ENCODE peak calls at places on chromosomes 2 and 18, in seven cellular contexts. W is WERI-Rb-1, O is astrocyte, A is K562, R is AG04450, F is aorta, J is ovary. G is an unnamed sample.

GRCh38 chr2:182915369-182916326 is 49.2 kb upstream of the FRZB start:
- DNase-seq in W (no peak), O (peak; percentile 92), A (no peak), R (peak; percentile 59), F (no peak), J (no peak), G (no peak)

GRCh38 chr2:237279012-237279768 is 134.8 kb downstream of the COL6A3 start:
- DNase-seq in W (no peak), O (no peak), A (no peak), R (no peak), F (no peak), J (peak; percentile 20), G (peak; percentile 22)

GRCh38 chr2:44655401-44655864 is 286.1 kb upstream of the SIX3 start:
- DNase-seq in W (no peak), O (no peak), A (no peak), R (no peak), F (no peak), J (no peak), G (peak; percentile 77)

GRCh38 chr2:216352653-216353270 is 19.5 kb downstream of the MARCHF4 start:
- DNase-seq in W (no peak), O (peak; percentile 51), A (no peak), R (no peak), F (no peak), J (no peak), G (no peak)

GRCh38 chr2:127829845-127830246 is 18.9 kb upstream of the WDR33 start:
- DNase-seq in W (no peak), O (peak; percentile 49), A (peak; percentile 31), R (no peak), F (no peak), J (no peak), G (no peak)

GRCh38 chr2:229852565-229852964 is 69.2 kb downstream of the TRIP12 start:
- DNase-seq in W (no peak), O (peak; percentile 67), A (no peak), R (peak; percentile 36), F (peak; percentile 59), J (no peak), G (no peak)

GRCh38 chr2:219718066-219718465 is 90.6 kb downstream of the SLC4A3 start:
- DNase-seq in W (no peak), O (no peak), A (no peak), R (no peak), F (no peak), J (no peak), G (no peak)

GRCh38 chr2:20619624-20620024 is 31.3 kb downstream of the HS1BP3 start:
- DNase-seq in W (peak; percentile 9), O (no peak), A (no peak), R (no peak), F (peak; percentile 50), J (peak; percentile 39), G (no peak)

DNA sequence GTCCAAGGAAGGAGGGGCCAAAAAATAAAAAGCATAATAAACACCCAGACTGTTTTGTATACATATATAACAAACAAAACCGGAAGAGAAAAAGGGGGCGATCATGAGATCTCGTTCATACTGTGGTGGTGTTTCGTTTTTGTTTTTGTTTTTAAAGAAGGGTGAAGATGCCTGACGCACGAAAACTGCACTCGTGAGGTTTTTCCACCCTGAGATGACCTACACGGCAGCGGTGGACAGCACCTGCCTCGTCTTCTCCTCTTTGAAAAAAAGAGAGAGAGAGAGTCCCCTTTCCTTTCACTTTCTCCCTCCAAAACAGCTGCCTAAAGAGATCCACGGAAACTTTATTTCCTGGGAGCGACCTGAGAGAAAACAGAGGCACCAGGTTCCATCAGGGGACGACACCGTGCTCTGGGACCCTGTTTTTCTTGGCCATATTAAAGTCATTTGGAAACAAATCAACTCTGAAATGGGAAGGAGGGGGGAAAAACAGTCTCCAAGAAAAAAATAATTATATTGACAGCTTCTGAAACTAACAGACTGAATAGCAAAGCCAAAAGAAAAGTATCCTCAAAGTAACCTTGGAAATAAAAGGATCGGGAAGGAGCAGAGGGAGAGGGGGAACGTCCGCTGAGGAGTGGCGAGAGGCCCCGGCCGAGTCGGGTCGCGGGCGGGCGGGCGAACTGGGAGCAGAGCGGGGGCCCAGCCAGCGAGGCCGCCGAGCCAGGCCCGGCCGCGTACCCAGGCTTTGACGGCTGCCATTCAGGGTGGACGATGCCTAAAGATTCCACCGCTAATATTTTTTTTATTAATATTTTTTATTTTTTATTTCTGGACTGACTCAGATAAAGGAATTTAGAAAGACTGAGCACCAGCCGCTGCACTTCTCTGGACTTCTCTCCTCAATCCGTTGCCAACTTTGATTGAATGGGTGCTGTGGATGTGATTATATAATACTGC is 3.6 kb downstream of the POU3F3 start:
- DNase-seq in W (no peak), O (no peak), A (no peak), R (no peak), F (no peak), J (no peak), G (no peak)
- H3K27me3 ChIP-seq in W (peaks cover 77% of the 10 kb centered on the region), O (peaks cover 26% of the 10 kb centered on the region), A (peaks cover 11% of the 10 kb centered on the region), R (peaks cover 63% of the 10 kb centered on the region), F (no peaks in the 10 kb centered on the region), J (no peaks in the 10 kb centered on the region), G (peaks cover 74% of the 10 kb centered on the region)

GRCh38 chr2:74149249-74149530 is 1.5 kb upstream of the BOLA3 start:
- DNase-seq in W (no peak), O (no peak), A (no peak), R (no peak), F (no peak), J (no peak), G (no peak)
- H3K4me3 ChIP-seq in W (no peak overlapping the region), O (no peak overlapping the region), A (peak overlapping the region; percentile 64), R (no peak overlapping the region), F (no peak overlapping the region), J (no peak overlapping the region), G (peak overlapping the region; percentile 84)

GRCh38 chr2:26617259-26618083 is 23.7 kb downstream of the CIB4 start:
- DNase-seq in W (peak; percentile 98), O (no peak), A (no peak), R (no peak), F (no peak), J (no peak), G (no peak)

GRCh38 chr2:26619096-26619495 is 22.1 kb downstream of the CIB4 start:
- DNase-seq in W (no peak), O (no peak), A (no peak), R (no peak), F (no peak), J (no peak), G (no peak)

GRCh38 chr2:26619649-26620605 is 21.2 kb downstream of the CIB4 start:
- DNase-seq in W (no peak), O (no peak), A (no peak), R (no peak), F (no peak), J (no peak), G (no peak)

GRCh38 chr2:26616864-26617135 is 24.4 kb downstream of the CIB4 start:
- DNase-seq in W (peak; percentile 73), O (no peak), A (no peak), R (no peak), F (no peak), J (no peak), G (no peak)

DNA sequence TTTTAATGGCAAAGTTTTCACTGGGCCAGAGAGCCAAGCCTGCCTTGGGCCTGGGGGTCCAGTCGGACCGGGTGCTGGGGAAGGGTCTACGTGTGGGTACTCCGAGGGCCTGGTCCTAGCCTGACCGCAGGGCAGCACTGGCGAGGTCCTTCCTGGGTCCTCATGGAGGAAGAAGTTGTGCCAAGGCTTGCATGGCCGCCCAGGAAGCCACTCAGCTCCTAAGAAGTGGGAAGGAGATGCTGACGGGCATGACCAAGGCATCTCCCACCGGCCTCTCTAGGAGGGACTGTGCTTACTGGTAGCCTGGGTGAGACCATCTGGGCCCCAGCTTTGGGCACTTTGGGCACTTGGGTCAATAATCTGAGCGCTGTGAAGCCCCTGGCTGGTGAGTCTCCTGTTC is 22.6 kb downstream of the CIB4 start:
- DNase-seq in W (no peak), O (no peak), A (no peak), R (no peak), F (no peak), J (no peak), G (no peak)
- H3K27me3 ChIP-seq in W (no peaks in the 10 kb centered on the region), O (peaks cover 27% of the 10 kb centered on the region), A (peaks cover 71% of the 10 kb centered on the region), R (peaks cover 70% of the 10 kb centered on the region), F (no peaks in the 10 kb centered on the region), J (no peaks in the 10 kb centered on the region), G (no peaks in the 10 kb centered on the region)

GRCh38 chr18:73199151-73199550 is 331.4 kb upstream of the NETO1 start:
- DNase-seq in W (no peak), O (peak; percentile 35), A (no peak), R (peak; percentile 11), F (no peak), J (no peak), G (no peak)

GRCh38 chr18:73201940-73202339 is 334.2 kb upstream of the NETO1 start:
- DNase-seq in W (no peak), O (peak; percentile 8), A (no peak), R (peak; percentile 3), F (no peak), J (no peak), G (peak; percentile 5)
- H3K4me3 ChIP-seq in W (no peak overlapping the region), O (no peak overlapping the region), A (no peak overlapping the region), R (no peak overlapping the region), F (no peak overlapping the region), J (no peak overlapping the region), G (no peak overlapping the region)

GRCh38 chr2:104432401-104432800 is 421.5 kb upstream of the POU3F3 start:
- DNase-seq in W (no peak), O (no peak), A (no peak), R (no peak), F (no peak), J (no peak), G (no peak)
- H3K27me3 ChIP-seq in W (peaks cover 54% of the 10 kb centered on the region), O (no peaks in the 10 kb centered on the region), A (no peaks in the 10 kb centered on the region), R (no peaks in the 10 kb centered on the region), F (no peaks in the 10 kb centered on the region), J (no peaks in the 10 kb centered on the region), G (no peaks in the 10 kb centered on the region)

GRCh38 chr18:55403555-55403954 is 184.4 kb downstream of the TCF4 start:
- DNase-seq in W (no peak), O (no peak), A (no peak), R (no peak), F (no peak), J (no peak), G (no peak)
- H3K4me3 ChIP-seq in W (no peak overlapping the region), O (peak overlapping the region; percentile 19), A (no peak overlapping the region), R (no peak overlapping the region), F (peak overlapping the region; percentile 60), J (peak overlapping the region; percentile 25), G (no peak overlapping the region)

DNA sequence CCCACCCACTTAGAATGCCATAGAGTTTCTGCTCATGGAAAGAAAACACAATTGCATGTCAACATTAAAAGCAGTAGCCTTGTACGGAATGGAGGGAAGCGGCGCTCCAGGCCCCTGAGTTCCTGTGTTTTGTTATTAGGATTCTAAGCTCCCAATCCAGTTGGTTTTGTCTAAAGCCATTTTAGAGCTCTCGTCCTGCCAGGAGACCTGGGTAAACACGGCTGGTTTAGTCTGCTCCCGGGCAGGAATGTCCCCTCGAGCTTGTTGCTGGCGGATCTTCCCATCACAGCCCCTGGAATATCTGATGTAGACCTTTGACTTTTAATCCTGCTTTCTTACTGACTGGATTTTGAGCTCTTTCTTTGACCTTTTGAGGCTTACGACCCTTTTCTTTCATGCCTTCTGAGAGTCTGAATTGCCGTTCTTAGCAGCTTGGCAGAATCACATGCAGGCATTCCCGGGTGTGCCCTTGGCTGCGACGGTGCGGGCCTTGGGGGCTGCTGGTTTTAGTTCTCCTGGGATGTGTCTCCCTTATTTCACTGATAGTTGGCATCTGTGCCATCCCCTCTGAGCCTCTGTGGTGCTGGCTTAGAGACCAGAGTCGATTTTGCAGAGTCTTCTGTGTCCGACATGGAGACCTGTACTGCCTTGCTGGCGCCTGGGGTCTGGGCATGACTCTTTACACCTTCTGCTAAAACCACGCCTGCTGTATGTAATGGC is 25.4 kb downstream of the GREB1 start:
- DNase-seq in W (no peak), O (no peak), A (no peak), R (no peak), F (no peak), J (peak; percentile 25), G (no peak)
- H3K27me3 ChIP-seq in W (no peaks in the 10 kb centered on the region), O (peaks cover 36% of the 10 kb centered on the region), A (peaks cover 62% of the 10 kb centered on the region), R (peaks cover 38% of the 10 kb centered on the region), F (no peaks in the 10 kb centered on the region), J (no peaks in the 10 kb centered on the region), G (no peaks in the 10 kb centered on the region)